ENCODE peak calls at places on chromosomes 6 and 20, in seven cellular contexts. R, T, S, Z, M, I and O are unnamed samples.

GRCh38 chr6:88823998-88824397 is 139.4 kb downstream of the RNGTT start:
- DNase-seq in I (no peak), R (peak; percentile 12), S (no peak), M (no peak), T (peak; percentile 77), Z (no peak), O (no peak)

GRCh38 chr6:55794136-55794812 is 81.1 kb downstream of the BMP5 start:
- DNase-seq in Z (no peak), R (peak; percentile 69), T (peak; percentile 70), I (no peak), M (no peak), S (no peak), O (no peak)

GRCh38 chr6:168778201-168778600 is 337.2 kb downstream of the SMOC2 start:
- DNase-seq in T (no peak), M (no peak), Z (no peak), S (no peak), R (no peak), I (no peak), O (no peak)

GRCh38 chr20:59455392-59456341 is 148.7 kb upstream of the PHACTR3 start:
- DNase-seq in T (peak; percentile 10), M (no peak), S (peak; percentile 42), I (no peak), Z (no peak), R (no peak), O (peak; percentile 52)

GRCh38 chr6:11367638-11368199 is 135.3 kb upstream of the NEDD9 start:
- DNase-seq in R (no peak), M (no peak), T (no peak), I (no peak), S (peak; percentile 72), Z (no peak), O (no peak)

GRCh38 chr20:49276201-49276894 is 1.5 kb downstream of the ZNFX1 start:
- DNase-seq in I (peak; percentile 21), T (peak; percentile 74), M (no peak), R (peak; percentile 84), Z (no peak), S (peak; percentile 30), O (no peak)

GRCh38 chr20:9889270-9889981 is 50.5 kb upstream of the PAK5 start:
- DNase-seq in I (no peak), M (no peak), Z (no peak), S (no peak), R (no peak), T (no peak), O (no peak)

GRCh38 chr6:116624036-116624805 is 7.9 kb downstream of the RSPH4A start:
- DNase-seq in I (no peak), S (peak; percentile 6), Z (no peak), R (no peak), M (no peak), T (no peak), O (no peak)

GRCh38 chr20:14189794-14190402 is 147.5 kb downstream of the FLRT3 start:
- DNase-seq in T (peak; percentile 62), Z (no peak), M (no peak), R (peak; percentile 38), S (peak; percentile 21), I (no peak), O (no peak)

GRCh38 chr6:142570221-142570671 is 268.4 kb downstream of the ADGRG6 start:
- DNase-seq in S (peak; percentile 75), M (no peak), I (peak; percentile 4), Z (no peak), T (peak; percentile 52), R (peak; percentile 69), O (no peak)

GRCh38 chr6:42260972-42261371 is 43.3 kb upstream of the MRPS10 start:
- DNase-seq in M (no peak), Z (peak; percentile 73), S (peak; percentile 65), I (no peak), R (peak; percentile 29), T (no peak), O (peak; percentile 17)

GRCh38 chr6:169807699-169808607 is 56.5 kb downstream of the ERMARD start:
- DNase-seq in T (no peak), Z (peak; percentile 18), M (no peak), I (no peak), R (no peak), S (no peak), O (no peak)

GRCh38 chr6:47862731-47863130 is 80.9 kb downstream of the OPN5 start:
- DNase-seq in T (no peak), R (no peak), S (no peak), I (no peak), M (no peak), Z (no peak), O (no peak)

GRCh38 chr6:100464162-100464851 is 414 bp downstream of the SIM1 start:
- DNase-seq in M (no peak), Z (peak; percentile 53), S (peak; percentile 55), R (no peak), T (no peak), I (no peak), O (peak; percentile 38)

GRCh38 chr6:152595507-152595906 is 41.7 kb downstream of the SYNE1 start:
- DNase-seq in S (peak; percentile 48), Z (no peak), R (no peak), T (peak; percentile 17), M (no peak), I (peak; percentile 13), O (no peak)

GRCh38 chr6:36349240-36349639 is 12.6 kb upstream of the BNIP5 start:
- DNase-seq in R (no peak), T (no peak), Z (no peak), S (no peak), I (no peak), M (no peak), O (no peak)

GRCh38 chr6:32355018-32355417 is 16.7 kb downstream of the TSBP1 start:
- DNase-seq in R (no peak), S (no peak), Z (no peak), I (no peak), T (no peak), M (no peak), O (no peak)

GRCh38 chr6:54897462-54898189 is 51.1 kb downstream of the FAM83B start:
- DNase-seq in S (no peak), R (no peak), Z (no peak), M (no peak), T (peak; percentile 72), I (no peak), O (no peak)

GRCh38 chr20:4571759-4572531 is 149.8 kb upstream of the PRND start:
- DNase-seq in Z (no peak), I (no peak), S (no peak), T (peak; percentile 39), R (no peak), M (no peak), O (no peak)

GRCh38 chr20:4567172-4567571 is 154.5 kb upstream of the PRND start:
- DNase-seq in S (no peak), R (no peak), I (no peak), M (no peak), T (no peak), Z (no peak), O (no peak)

GRCh38 chr20:4569882-4570281 is 151.8 kb upstream of the PRND start:
- DNase-seq in Z (no peak), R (no peak), S (no peak), I (no peak), M (no peak), T (no peak), O (no peak)

GRCh38 chr20:4568560-4568959 is 153.1 kb upstream of the PRND start:
- DNase-seq in T (no peak), R (no peak), S (no peak), I (no peak), Z (no peak), M (no peak), O (no peak)

GRCh38 chr20:4569092-4569491 is 152.6 kb upstream of the PRND start:
- DNase-seq in R (no peak), I (no peak), S (no peak), Z (no peak), M (no peak), T (no peak), O (no peak)
- H3K4ac ChIP-seq in R (no peak overlapping the region), I (no peak overlapping the region), S (no peak overlapping the region), Z (no peak overlapping the region), M (no peak overlapping the region), T (no peak overlapping the region), O (no peak overlapping the region)

DNA sequence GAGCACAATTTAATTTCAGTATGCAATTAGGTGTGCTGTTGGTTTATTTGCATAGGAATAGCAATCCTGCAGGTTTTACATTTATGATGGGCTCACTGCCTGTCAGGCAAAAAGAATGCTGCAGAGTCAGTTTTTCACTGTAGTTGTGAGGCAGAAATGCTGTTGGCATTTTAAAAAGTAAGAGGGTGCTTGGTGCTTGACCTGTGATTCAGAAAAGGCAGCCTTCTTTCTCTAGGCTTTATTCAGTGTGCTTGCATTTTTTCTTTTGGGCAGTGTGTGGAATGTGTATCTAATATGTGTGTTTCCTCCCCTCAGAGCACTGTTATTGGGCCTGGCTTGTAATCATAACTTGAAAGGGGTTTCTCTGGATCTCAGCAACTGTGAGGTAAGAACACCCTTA is 152.2 kb upstream of the SCGN start:
- DNase-seq in Z (no peak), S (peak; percentile 68), M (no peak), T (peak; percentile 6), I (peak; percentile 68), R (no peak), O (no peak)
- H2AK5ac ChIP-seq in Z (no peak overlapping the region), S (no peak overlapping the region), M (no peak overlapping the region), T (no peak overlapping the region), I (no peak overlapping the region), R (no peak overlapping the region), O (no peak overlapping the region)

GRCh38 chr6:19070520-19070919 is 683.4 kb downstream of the RNF144B start:
- DNase-seq in S (no peak), T (no peak), I (no peak), Z (no peak), M (no peak), R (no peak), O (no peak)
- H3K4ac ChIP-seq in S (no peak overlapping the region), T (no peak overlapping the region), I (no peak overlapping the region), Z (no peak overlapping the region), M (no peak overlapping the region), R (no peak overlapping the region), O (no peak overlapping the region)

GRCh38 chr6:154535146-154535545 is 24.7 kb upstream of the CNKSR3 start:
- DNase-seq in R (no peak), Z (no peak), M (no peak), T (no peak), I (no peak), S (no peak), O (no peak)

GRCh38 chr6:154534531-154534930 is 24.0 kb upstream of the CNKSR3 start:
- DNase-seq in Z (no peak), R (no peak), S (no peak), M (no peak), I (no peak), T (no peak), O (no peak)

GRCh38 chr6:154529957-154530356 is 19.5 kb upstream of the CNKSR3 start:
- DNase-seq in T (no peak), M (no peak), S (no peak), I (peak; percentile 42), R (no peak), Z (no peak), O (no peak)

GRCh38 chr6:154536255-154536654 is 25.8 kb upstream of the CNKSR3 start:
- DNase-seq in T (no peak), I (no peak), S (peak; percentile 51), Z (no peak), R (no peak), M (no peak), O (no peak)

GRCh38 chr6:154532426-154532825 is 21.9 kb upstream of the CNKSR3 start:
- DNase-seq in Z (no peak), R (no peak), I (no peak), M (no peak), T (no peak), S (no peak), O (no peak)
- H2AK5ac ChIP-seq in Z (no peak overlapping the region), R (no peak overlapping the region), I (no peak overlapping the region), M (no peak overlapping the region), T (no peak overlapping the region), S (no peak overlapping the region), O (no peak overlapping the region)